ENCODE peak calls at places on chromosomes 16 and 17, in six cellular contexts. D is GM23338, I is brain microvascular endothelial cell, J is OCI-LY7, S is fibroblast of lung, W is mucosa of descending colon. E is an unnamed sample.

GRCh38 chr17:27533874-27534815 is 77.9 kb downstream of the KSR1 start:
- DNase-seq in D (peak), W (no peak), I (peak), S (peak), J (no peak), E (no peak)

GRCh38 chr16:78837706-78838105 is 738.3 kb downstream of the WWOX start:
- DNase-seq in D (no peak), J (no peak), S (no peak), I (no peak), W (no peak), E (no peak)

GRCh38 chr16:72664480-72665408 is 383.2 kb downstream of the ZFHX3 start:
- DNase-seq in J (peak), I (peak), S (peak), W (peak), D (peak), E (peak)

GRCh38 chr16:51500306-51500705 is 349.2 kb upstream of the SALL1 start:
- DNase-seq in D (no peak), I (no peak), J (no peak), W (no peak), S (peak), E (no peak)

GRCh38 chr16:68823401-68823800 is 19.9 kb upstream of the TANGO6 start:
- DNase-seq in I (peak), S (peak), D (peak), J (no peak), W (no peak), E (no peak)

GRCh38 chr17:4220655-4221054 is 43.1 kb downstream of the ANKFY1 start:
- DNase-seq in J (no peak), I (no peak), W (no peak), S (no peak), D (no peak), E (no peak)

GRCh38 chr16:53530046-53530445 is 27.0 kb upstream of the AKTIP start:
- DNase-seq in D (no peak), S (no peak), W (no peak), J (no peak), I (no peak), E (no peak)

GRCh38 chr17:7703584-7704574 is 1.1 kb upstream of the EFNB3 start:
- DNase-seq in W (no peak), S (peak), I (peak), D (peak), J (peak), E (no peak)

GRCh38 chr17:47239663-47240374 is 13.8 kb upstream of the ITGB3 start:
- DNase-seq in J (peak), S (peak), W (peak), I (peak), D (no peak), E (no peak)

GRCh38 chr17:28008526-28008925 is 34.0 kb upstream of the NLK start:
- DNase-seq in I (peak), D (peak), S (peak), J (peak), W (peak), E (no peak)

GRCh38 chr16:61590577-61590976 is 445.7 kb downstream of the CDH8 start:
- DNase-seq in S (no peak), D (no peak), J (no peak), W (no peak), I (no peak), E (no peak)

GRCh38 chr17:37543527-37544122 is 53.9 kb downstream of the DUSP14 start:
- DNase-seq in S (no peak), D (no peak), J (no peak), W (no peak), I (no peak), E (no peak)

GRCh38 chr17:80478487-80479245 is 2.3 kb upstream of the NPTX1 start:
- DNase-seq in J (no peak), D (peak), S (no peak), W (no peak), I (no peak), E (no peak)

GRCh38 chr17:28741358-28742349 is 2.2 kb upstream of the TRAF4 start:
- DNase-seq in D (no peak), W (peak), S (no peak), I (no peak), J (peak), E (peak)

GRCh38 chr17:82528484-82529265 is 9.1 kb downstream of the FOXK2 start:
- DNase-seq in I (peak), W (peak), S (peak), J (peak), D (no peak), E (no peak)

GRCh38 chr16:81376880-81377279 is 62.1 kb downstream of the GAN start:
- DNase-seq in W (no peak), D (no peak), J (no peak), I (no peak), S (peak), E (no peak)

GRCh38 chr17:48542114-48542955 is 2.6 kb downstream of the HOXB2 start:
- DNase-seq in D (peak), S (no peak), J (no peak), W (no peak), I (no peak), E (no peak)

GRCh38 chr17:49692751-49693150 is 14.9 kb upstream of the SPOP start:
- DNase-seq in S (no peak), W (no peak), J (no peak), D (no peak), I (no peak), E (no peak)

GRCh38 chr17:49691086-49691676 is 13.3 kb upstream of the SPOP start:
- DNase-seq in D (no peak), I (peak), J (no peak), W (no peak), S (peak), E (no peak)

GRCh38 chr17:49687878-49688491 is 10.1 kb upstream of the SPOP start:
- DNase-seq in D (no peak), I (peak), S (peak), J (peak), W (no peak), E (no peak)

GRCh38 chr17:49691677-49692191 is 13.8 kb upstream of the SPOP start:
- DNase-seq in S (peak), W (no peak), D (peak), I (no peak), J (no peak), E (no peak)

DNA sequence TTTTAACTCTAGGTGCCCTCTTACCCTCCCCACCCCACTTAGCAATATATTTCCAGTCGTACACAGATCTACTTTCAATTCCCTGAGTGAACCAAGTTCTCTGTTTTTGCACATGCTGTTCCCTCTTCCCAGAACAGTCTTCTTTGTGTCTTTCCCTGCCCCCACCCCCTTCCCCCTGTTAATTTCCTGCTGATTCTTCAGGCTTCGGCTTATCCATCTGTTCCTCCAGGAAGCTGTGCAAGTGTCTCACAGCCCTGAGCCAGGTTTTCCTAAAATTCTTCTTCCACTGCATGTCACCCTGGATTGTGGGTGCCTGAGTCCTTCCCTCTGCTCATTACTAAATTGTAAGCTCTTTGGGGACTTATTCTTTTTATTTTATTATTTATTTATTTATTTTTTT is 12.4 kb upstream of the SPOP start:
- DNase-seq in D (no peak), I (no peak), S (no peak), W (no peak), J (no peak), E (no peak)
- TF ChIP-seq CTCF in D (no peak), I (no peak), S (no peak), W (no peak), J (no peak), E (no peak)

GRCh38 chr17:14780116-14780515 is 479.2 kb downstream of the HS3ST3B1 start:
- DNase-seq in S (no peak), D (peak), W (no peak), J (no peak), I (no peak), E (no peak)

GRCh38 chr17:14779236-14779635 is 478.4 kb downstream of the HS3ST3B1 start:
- DNase-seq in W (no peak), S (no peak), I (no peak), D (peak), J (no peak), E (no peak)

GRCh38 chr17:14781123-14781522 is 480.2 kb downstream of the HS3ST3B1 start:
- DNase-seq in D (no peak), J (no peak), W (no peak), S (no peak), I (no peak), E (no peak)

GRCh38 chr17:14790518-14790917 is 474.6 kb downstream of the PMP22 start:
- DNase-seq in D (no peak), S (no peak), J (peak), W (no peak), I (peak), E (no peak)

GRCh38 chr17:14784997-14785696 is 480.0 kb downstream of the PMP22 start:
- DNase-seq in D (peak), W (no peak), I (no peak), S (no peak), J (peak), E (no peak)
- TF ChIP-seq CTCF in D (peak), W (no peak), I (peak), S (no peak), J (peak), E (peak)

GRCh38 chr17:43423777-43424455 is 25.1 kb downstream of the ARL4D start:
- DNase-seq in J (no peak), S (no peak), W (no peak), D (no peak), I (no peak), E (no peak)

GRCh38 chr17:43427362-43428043 is 28.7 kb downstream of the ARL4D start:
- DNase-seq in I (no peak), J (no peak), D (no peak), W (no peak), S (no peak), E (no peak)

GRCh38 chr17:43431741-43432523 is 33.1 kb downstream of the ARL4D start:
- DNase-seq in S (peak), W (no peak), I (no peak), D (peak), J (no peak), E (no peak)

GRCh38 chr17:43430936-43431649 is 32.3 kb downstream of the ARL4D start:
- DNase-seq in W (no peak), I (no peak), D (no peak), J (no peak), S (no peak), E (no peak)

DNA sequence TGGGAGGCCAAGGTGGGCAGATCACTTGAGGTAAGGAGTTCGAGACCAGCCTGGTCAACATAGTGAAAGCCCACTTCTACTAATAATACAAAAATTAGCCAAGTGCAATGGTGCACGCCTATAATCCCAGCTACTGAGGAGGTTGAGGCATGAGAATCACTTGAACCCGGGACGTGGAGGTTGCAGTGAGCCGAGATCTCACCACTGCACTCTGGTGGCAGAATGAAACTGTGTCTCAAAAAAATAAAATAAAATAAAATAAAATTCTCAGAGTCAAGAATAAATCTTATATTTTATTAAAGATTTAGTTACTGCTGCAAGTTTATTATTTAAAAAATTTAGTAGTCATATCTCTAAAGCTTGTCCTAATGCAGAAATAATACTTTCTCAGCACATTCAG is 29.7 kb downstream of the ARL4D start:
- DNase-seq in I (no peak), S (no peak), D (no peak), J (no peak), W (no peak), E (no peak)
- TF ChIP-seq CTCF in I (peak), S (no peak), D (peak), J (peak), W (no peak), E (no peak)

DNA sequence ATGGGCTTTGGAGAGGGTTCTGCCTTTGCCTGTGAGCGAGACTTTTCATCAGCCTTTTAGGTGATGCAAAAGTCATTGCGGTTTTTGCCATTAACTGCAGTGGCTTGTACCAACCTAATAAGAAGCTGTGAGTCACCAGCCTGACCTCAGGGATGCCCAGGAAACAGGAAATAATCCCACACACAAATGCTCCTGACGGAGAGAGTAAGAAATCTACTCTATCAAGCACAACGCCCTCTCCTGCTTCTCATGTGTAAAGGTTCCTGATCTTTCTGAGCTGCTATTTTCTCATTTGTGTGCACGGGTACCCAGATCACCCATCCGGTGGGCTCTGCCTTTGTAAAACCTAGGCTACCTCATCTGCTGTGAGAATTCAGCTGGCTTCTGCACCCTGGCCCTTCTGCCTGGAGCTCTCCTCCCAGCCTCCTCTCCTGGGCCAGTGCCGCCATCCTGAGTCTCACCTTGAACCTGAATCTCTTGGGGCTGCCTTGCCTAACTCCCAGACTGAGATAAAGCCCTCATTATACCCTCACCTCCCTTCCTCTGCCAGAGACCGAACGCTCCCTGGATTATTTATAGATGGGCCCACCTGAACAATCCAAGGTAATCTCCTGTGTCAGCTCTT is 299.7 kb downstream of the C16orf95 start:
- DNase-seq in J (no peak), D (peak), W (no peak), I (peak), S (peak), E (no peak)
- TF ChIP-seq CTCF in J (no peak), D (peak), W (no peak), I (peak), S (peak), E (no peak)

DNA sequence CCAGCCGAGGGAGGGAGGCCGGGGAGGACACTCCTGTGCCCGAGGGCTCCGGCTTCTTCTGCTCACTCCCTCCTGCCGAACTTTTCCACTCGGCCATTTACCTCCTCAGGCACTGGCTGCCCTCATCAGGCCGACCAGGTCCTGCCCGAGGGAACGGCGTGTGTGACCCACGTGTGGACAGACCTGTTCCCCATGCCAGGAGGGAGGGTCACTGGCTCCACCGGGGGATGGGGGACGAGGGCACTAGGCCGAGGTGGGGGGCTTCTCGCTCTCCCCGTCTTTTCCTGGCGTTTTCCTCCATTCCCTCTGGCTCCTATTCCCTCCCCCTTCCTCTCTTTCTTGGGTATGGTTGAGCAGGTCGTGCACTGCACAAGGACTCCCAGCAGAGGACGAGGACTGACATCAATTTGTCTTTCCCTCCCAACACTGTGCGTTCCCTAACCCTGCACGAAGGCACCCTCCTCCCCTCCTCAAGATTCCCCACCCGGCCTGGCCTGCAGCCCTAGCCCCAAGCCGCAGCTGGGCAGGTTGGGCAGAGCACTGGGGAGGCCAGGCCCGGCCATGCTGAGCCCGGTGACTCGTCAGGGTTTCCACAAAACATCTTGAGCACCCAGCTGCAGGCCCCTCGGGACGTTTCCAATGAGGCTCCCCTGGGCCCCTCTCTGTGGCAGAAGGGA is 3.2 kb upstream of the IL17C start:
- DNase-seq in W (peak), S (no peak), J (no peak), D (no peak), I (no peak), E (peak)
- TF ChIP-seq CTCF in W (no peak), S (no peak), J (no peak), D (peak), I (no peak), E (no peak)

DNA sequence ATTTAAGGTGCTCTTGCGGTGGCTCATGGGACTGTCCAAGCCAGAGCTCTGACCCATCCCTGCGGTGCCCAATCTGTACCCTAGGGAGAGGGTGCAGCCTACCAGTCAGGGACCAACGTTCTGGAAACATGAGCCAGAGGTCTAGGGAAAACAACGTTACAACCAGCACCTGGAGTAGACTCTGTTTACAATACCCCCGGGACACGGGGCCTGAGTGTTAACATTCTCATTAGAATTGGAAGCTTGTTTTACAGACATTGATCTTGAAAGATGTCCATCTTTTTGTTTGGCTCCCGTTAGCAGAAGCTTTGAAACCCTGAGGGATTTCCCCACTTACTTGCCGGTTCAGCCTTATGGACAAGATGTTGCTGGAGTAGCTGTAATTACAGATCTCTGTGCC is 6.9 kb downstream of the WIPI1 start:
- DNase-seq in S (no peak), D (no peak), I (no peak), J (no peak), W (no peak), E (no peak)
- TF ChIP-seq CTCF in S (no peak), D (no peak), I (no peak), J (no peak), W (no peak), E (no peak)

GRCh38 chr17:74385201-74385600 is 17.9 kb downstream of the GPR142 start:
- DNase-seq in J (no peak), D (no peak), I (no peak), S (no peak), W (no peak), E (no peak)

GRCh38 chr17:74383140-74383539 is 15.8 kb downstream of the GPR142 start:
- DNase-seq in S (no peak), W (no peak), J (no peak), D (no peak), I (no peak), E (no peak)

GRCh38 chr17:74380959-74381808 is 13.9 kb downstream of the GPR142 start:
- DNase-seq in W (peak), D (no peak), I (no peak), S (no peak), J (no peak), E (no peak)

GRCh38 chr17:74379495-74380085 is 12.3 kb downstream of the GPR142 start:
- DNase-seq in W (peak), J (peak), S (peak), D (peak), I (peak), E (peak)

GRCh38 chr17:74380086-74380958 is 13.0 kb downstream of the GPR142 start:
- DNase-seq in I (no peak), S (no peak), W (peak), J (no peak), D (peak), E (no peak)
- TF ChIP-seq CTCF in I (no peak), S (no peak), W (no peak), J (peak), D (peak), E (no peak)